ENCODE peak calls at places on chromosomes 7 and 10, in seven cellular contexts. C is upper lobe of right lung; T is right cardiac atrium; K is osteoblast; D is OCI-LY7; W is CD8-positive, alpha-beta T cell; Q is tibial nerve. G is an unnamed sample. For H3K4me1, the result is how much of the 10 kb centered on the place peaks cover.

GRCh38 chr10:73166972-73167371 is 836 bp downstream of the ECD start:
- DNase-seq in C (no peak), T (no peak), K (no peak), D (no peak), W (no peak), Q (no peak), G (no peak)

GRCh38 chr10:82796510-82796909 is 921.5 kb downstream of the NRG3 start:
- DNase-seq in C (no peak), T (no peak), K (no peak), D (peak), W (no peak), Q (no peak), G (no peak)

GRCh38 chr10:110356628-110357245 is 52.0 kb upstream of the SMNDC1 start:
- DNase-seq in C (no peak), T (no peak), K (peak), D (peak), W (peak), Q (no peak), G (peak)

GRCh38 chr7:51289608-51290370 is 26.8 kb downstream of the COBL start:
- DNase-seq in C (no peak), T (no peak), K (no peak), D (no peak), W (no peak), Q (no peak), G (no peak)

GRCh38 chr7:154480817-154481216 is 428.6 kb downstream of the DPP6 start:
- DNase-seq in C (no peak), T (no peak), K (no peak), D (no peak), W (no peak), Q (no peak), G (no peak)

GRCh38 chr10:983951-984705 is 4.1 kb upstream of the GTPBP4 start:
- DNase-seq in C (no peak), T (no peak), K (no peak), D (no peak), W (no peak), Q (no peak), G (no peak)

GRCh38 chr10:73920084-73920483 is 9.2 kb downstream of the PLAU start:
- DNase-seq in C (no peak), T (peak), K (no peak), D (peak), W (no peak), Q (no peak), G (no peak)

GRCh38 chr10:122650331-122650730 is 49.3 kb downstream of the C10orf120 start:
- DNase-seq in C (no peak), T (no peak), K (no peak), D (no peak), W (no peak), Q (no peak), G (no peak)

GRCh38 chr10:89837173-89838001 is 136.0 kb downstream of the KIF20B start:
- DNase-seq in C (peak), T (peak), K (peak), D (no peak), W (no peak), Q (peak), G (peak)

GRCh38 chr7:129433823-129434171 is 435 bp upstream of the STRIP2 start:
- DNase-seq in C (no peak), T (peak), K (no peak), D (no peak), W (no peak), Q (no peak), G (no peak)

GRCh38 chr7:22935269-22935668 is 78.7 kb downstream of the HYCC1 start:
- DNase-seq in C (no peak), T (no peak), K (no peak), D (no peak), W (no peak), Q (no peak), G (no peak)

GRCh38 chr10:61063911-61064310 is 119.9 kb upstream of the RHOBTB1 start:
- DNase-seq in C (no peak), T (no peak), K (no peak), D (no peak), W (no peak), Q (no peak), G (no peak)

GRCh38 chr7:142795339-142795863 is 24.6 kb downstream of the PRSS2 start:
- DNase-seq in C (no peak), T (no peak), K (no peak), D (peak), W (peak), Q (no peak), G (peak)

GRCh38 chr10:37275216-37275777 is 149.9 kb downstream of the ANKRD30A start:
- DNase-seq in C (no peak), T (no peak), K (no peak), D (no peak), W (no peak), Q (no peak), G (no peak)

GRCh38 chr10:72254891-72255568 is 18.7 kb upstream of the DDIT4 start:
- DNase-seq in C (peak), T (peak), K (peak), D (no peak), W (no peak), Q (peak), G (no peak)

GRCh38 chr7:44541-44896 is 147.9 kb upstream of the FAM20C start:
- DNase-seq in C (no peak), T (no peak), K (no peak), D (no peak), W (no peak), Q (no peak), G (no peak)

GRCh38 chr7:27242580-27243339 is at the start of gene EVX1:
- DNase-seq in C (peak), T (no peak), K (peak), D (no peak), W (no peak), Q (no peak), G (peak)

GRCh38 chr10:48282829-48283228 is 8.3 kb upstream of the FRMPD2 start:
- DNase-seq in C (no peak), T (no peak), K (no peak), D (no peak), W (no peak), Q (no peak), G (no peak)

GRCh38 chr10:112332509-112333228 is 41.2 kb upstream of the ACSL5 start:
- DNase-seq in C (peak), T (no peak), K (no peak), D (no peak), W (no peak), Q (no peak), G (no peak)

DNA sequence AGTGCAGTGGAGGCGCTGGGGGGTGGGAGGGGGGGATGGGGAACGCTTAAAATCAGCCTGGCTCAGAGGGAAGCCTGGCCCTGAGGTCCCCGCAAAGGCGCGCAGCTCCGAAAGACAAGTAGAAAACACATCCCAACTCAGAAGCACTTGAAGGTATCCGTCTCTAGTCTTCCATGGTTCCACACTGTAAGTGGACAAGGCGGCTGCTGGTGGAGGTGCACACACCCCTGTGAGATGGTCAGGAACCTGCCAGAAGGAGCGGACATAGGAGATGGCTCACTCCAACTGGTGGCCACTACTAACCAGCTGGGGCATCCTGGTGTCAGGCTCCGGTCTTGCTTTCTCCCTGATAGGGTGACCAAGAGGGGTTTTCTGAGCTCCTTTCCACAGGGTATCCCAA is 41.7 kb downstream of the CTBP2 start:
- DNase-seq in C (peak), T (peak), K (no peak), D (no peak), W (no peak), Q (no peak), G (no peak)
- H3K4me1 ChIP-seq in C (under half), T (under half), K (under half), D (under half), W (under half), Q (under half), G (under half)

DNA sequence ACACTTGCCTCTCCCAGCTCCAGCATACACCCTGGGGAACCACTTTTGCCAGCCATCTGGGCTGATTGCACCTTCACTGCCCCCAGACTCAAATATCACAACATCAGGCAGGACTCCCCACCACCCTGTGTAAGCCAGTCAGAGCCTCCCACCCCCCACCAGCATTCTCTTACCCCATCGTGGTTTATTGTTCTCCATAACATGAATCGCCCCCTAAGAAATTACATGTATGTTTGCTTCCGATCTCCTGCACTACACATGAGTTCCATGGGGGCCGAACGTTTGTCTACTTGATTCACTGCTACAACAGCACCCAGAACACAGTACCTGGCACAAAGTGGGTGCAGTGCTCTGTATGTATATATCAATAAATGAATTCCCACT is 39.4 kb downstream of the CREB3L2 start:
- DNase-seq in C (no peak), T (no peak), K (no peak), D (no peak), W (no peak), Q (no peak), G (no peak)
- H3K4me3 ChIP-seq in C (no peak), T (no peak), K (no peak), D (no peak), W (no peak), Q (no peak), G (no peak)

GRCh38 chr7:15555385-15555859 is 6.4 kb downstream of the AGMO start:
- DNase-seq in C (no peak), T (no peak), K (no peak), D (no peak), W (no peak), Q (no peak), G (no peak)

GRCh38 chr7:15558747-15559146 is 3.1 kb downstream of the AGMO start:
- DNase-seq in C (no peak), T (no peak), K (no peak), D (no peak), W (no peak), Q (no peak), G (no peak)

GRCh38 chr7:15556706-15557105 is 5.1 kb downstream of the AGMO start:
- DNase-seq in C (no peak), T (no peak), K (no peak), D (no peak), W (no peak), Q (no peak), G (no peak)

GRCh38 chr7:15557686-15558085 is 4.1 kb downstream of the AGMO start:
- DNase-seq in C (no peak), T (no peak), K (no peak), D (no peak), W (no peak), Q (no peak), G (no peak)

DNA sequence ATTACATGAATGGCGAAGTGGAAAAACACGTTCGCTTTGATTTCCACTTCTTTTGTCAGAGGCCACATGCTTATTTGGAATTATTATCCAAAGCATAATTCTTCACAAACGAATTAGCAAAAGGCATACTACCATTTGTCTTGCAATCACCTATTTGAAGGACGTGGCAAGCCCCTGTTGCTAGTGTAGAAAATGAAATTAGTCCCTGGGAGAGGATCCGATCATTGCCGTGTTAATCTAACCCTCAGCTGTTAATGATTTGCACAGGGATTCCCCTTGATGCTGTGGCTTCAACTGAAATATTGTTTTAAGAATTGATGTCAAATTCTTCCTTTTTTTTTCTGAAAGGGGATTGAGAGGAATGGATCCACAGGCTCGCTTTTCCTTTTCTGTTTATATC is 4.6 kb downstream of the AGMO start:
- DNase-seq in C (no peak), T (no peak), K (no peak), D (no peak), W (no peak), Q (no peak), G (no peak)
- H3K4me1 ChIP-seq in C (under half), T (under half), K (under half), D (under half), W (under half), Q (under half), G (under half)

GRCh38 chr10:86261933-86262665 is 104.5 kb downstream of the GRID1 start:
- DNase-seq in C (peak), T (no peak), K (peak), D (peak), W (no peak), Q (no peak), G (no peak)

GRCh38 chr10:86264481-86265231 is 101.9 kb downstream of the GRID1 start:
- DNase-seq in C (peak), T (no peak), K (peak), D (no peak), W (no peak), Q (no peak), G (no peak)

GRCh38 chr10:86262671-86263165 is 103.9 kb downstream of the GRID1 start:
- DNase-seq in C (peak), T (no peak), K (peak), D (no peak), W (no peak), Q (no peak), G (no peak)

GRCh38 chr10:86263907-86264306 is 102.7 kb downstream of the GRID1 start:
- DNase-seq in C (peak), T (no peak), K (peak), D (no peak), W (no peak), Q (no peak), G (no peak)

DNA sequence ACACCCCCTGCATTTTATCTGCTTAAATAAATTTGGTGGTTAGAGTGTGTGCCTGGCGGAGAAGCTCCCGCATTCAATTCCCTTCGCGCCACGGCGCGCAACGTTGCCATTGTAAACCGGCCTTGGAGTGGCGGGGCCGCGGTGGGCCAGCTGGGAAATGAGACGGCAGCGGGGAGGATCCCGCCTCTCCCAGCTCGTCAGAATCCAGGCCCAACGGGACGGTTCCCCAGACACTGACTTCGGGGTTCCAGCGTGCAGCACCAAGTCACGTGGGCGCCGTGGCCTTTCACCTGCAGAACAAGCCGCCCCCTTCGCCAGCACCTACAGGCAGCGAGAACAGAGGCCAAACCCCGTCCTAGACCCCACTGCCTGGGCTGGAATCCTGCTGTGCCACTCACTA is 103.4 kb downstream of the GRID1 start:
- DNase-seq in C (peak), T (no peak), K (no peak), D (no peak), W (no peak), Q (no peak), G (no peak)
- H3K4me3 ChIP-seq in C (no peak), T (no peak), K (no peak), D (no peak), W (no peak), Q (no peak), G (no peak)

GRCh38 chr10:43756343-43756742 is 107.7 kb upstream of the ZNF32 start:
- DNase-seq in C (no peak), T (no peak), K (no peak), D (no peak), W (no peak), Q (no peak), G (no peak)
- H3K4me1 ChIP-seq in C (under half), T (under half), K (under half), D (under half), W (under half), Q (under half), G (under half)

DNA sequence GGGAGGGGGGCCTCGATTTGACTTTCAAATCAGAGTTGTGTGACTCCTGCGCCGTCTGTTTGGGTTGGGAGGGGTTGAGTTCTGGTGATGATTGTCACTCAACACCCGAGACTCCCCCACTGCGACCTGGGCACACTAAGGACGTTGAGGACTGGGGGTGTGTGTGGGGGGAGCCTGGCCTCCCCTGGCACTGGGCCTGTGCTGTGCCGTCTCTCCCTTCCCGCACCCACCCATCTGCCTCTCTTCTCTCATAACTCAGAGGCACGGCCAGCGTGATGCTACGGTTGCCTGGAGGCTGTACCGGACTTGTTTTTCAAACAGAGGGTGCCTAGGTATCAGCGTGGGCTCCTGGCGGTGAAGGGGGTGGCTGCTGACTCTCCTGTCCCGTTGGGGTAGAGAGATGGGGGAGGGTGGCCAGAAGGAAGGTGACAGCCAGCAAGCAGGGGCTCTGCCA is 56.7 kb upstream of the PFKFB3 start:
- DNase-seq in C (no peak), T (peak), K (no peak), D (peak), W (no peak), Q (no peak), G (no peak)
- H3K4me3 ChIP-seq in C (peak), T (peak), K (peak), D (peak), W (peak), Q (peak), G (peak)

GRCh38 chr10:80184291-80184690 is 21.0 kb downstream of the ANXA11 start:
- DNase-seq in C (no peak), T (no peak), K (no peak), D (no peak), W (no peak), Q (no peak), G (no peak)
- H3K4me1 ChIP-seq in C (half or more), T (half or more), K (under half), D (under half), W (half or more), Q (under half), G (half or more)

GRCh38 chr7:93040355-93040754 is 77.4 kb downstream of the SAMD9 start:
- DNase-seq in C (no peak), T (peak), K (no peak), D (no peak), W (no peak), Q (no peak), G (no peak)

GRCh38 chr7:93043393-93043985 is 74.3 kb downstream of the SAMD9 start:
- DNase-seq in C (no peak), T (peak), K (peak), D (no peak), W (no peak), Q (no peak), G (no peak)

GRCh38 chr7:93047514-93048099 is 70.2 kb downstream of the SAMD9 start:
- DNase-seq in C (no peak), T (no peak), K (no peak), D (no peak), W (no peak), Q (no peak), G (no peak)

GRCh38 chr7:93046641-93047040 is 71.1 kb downstream of the SAMD9 start:
- DNase-seq in C (no peak), T (no peak), K (no peak), D (no peak), W (no peak), Q (no peak), G (no peak)

DNA sequence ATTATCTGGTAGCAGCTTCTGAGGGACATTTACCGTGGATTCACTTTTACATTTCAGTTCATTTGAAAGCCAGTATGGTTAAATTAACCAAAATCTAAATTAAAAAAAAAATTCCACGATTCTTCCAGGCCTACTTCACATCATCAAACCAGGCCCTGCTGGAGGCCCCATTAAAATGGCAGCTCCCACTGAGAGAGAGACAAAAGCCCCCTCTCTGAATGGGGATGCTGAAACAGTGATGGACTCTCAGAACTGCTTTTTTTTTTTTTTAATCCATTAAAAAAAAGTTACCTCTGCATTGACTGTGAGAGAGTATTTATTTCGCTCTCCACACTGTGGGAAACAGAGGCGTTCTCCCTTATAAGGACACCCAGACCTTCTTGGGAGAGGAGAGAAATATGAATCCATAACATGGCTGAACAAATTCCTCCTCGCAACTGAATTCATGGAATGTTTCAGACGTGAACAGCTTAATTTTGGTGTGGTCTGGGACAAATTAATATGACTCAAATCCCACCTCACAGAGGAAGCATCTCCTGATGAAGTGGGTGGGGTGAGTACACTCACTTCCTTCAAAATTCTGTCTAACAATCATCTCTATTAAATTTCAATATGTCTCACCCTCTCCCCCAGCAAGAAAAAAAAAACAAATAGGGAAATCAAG is 73.5 kb downstream of the SAMD9 start:
- DNase-seq in C (no peak), T (no peak), K (no peak), D (no peak), W (no peak), Q (no peak), G (no peak)
- H3K4me3 ChIP-seq in C (no peak), T (no peak), K (peak), D (no peak), W (no peak), Q (no peak), G (no peak)